ENCODE peak calls at places on chromosomes 1 and 21, in eight cellular contexts. O is glutamatergic neuron; H is effector memory CD8-positive, alpha-beta T cell; I is GM13976; R is left ventricle myocardium superior; J is AML-193; V is AG09309; K is skeletal muscle cell. X is an unnamed sample.

GRCh38 chr21:39852021-39852721 is 15.1 kb upstream of the PCP4 start:
- DNase-seq in O (no peak), H (no peak), I (no peak), R (no peak), J (no peak), V (no peak), K (no peak), X (no peak)

GRCh38 chr1:234330843-234331215 is 42.4 kb upstream of the COA6 start:
- DNase-seq in O (no peak), H (no peak), I (no peak), R (no peak), J (no peak), V (no peak), K (peak), X (no peak)

GRCh38 chr1:226082959-226083302 is 20.4 kb downstream of the H3-3A start:
- DNase-seq in O (peak), H (no peak), I (no peak), R (peak), J (peak), V (no peak), K (no peak), X (no peak)

GRCh38 chr1:226952121-226952441 is 12.0 kb downstream of the COQ8A start:
- DNase-seq in O (no peak), H (no peak), I (no peak), R (no peak), J (no peak), V (no peak), K (no peak), X (no peak)

GRCh38 chr1:172533511-172534116 is 664 bp downstream of the SUCO start:
- DNase-seq in O (peak), H (peak), I (no peak), R (no peak), J (peak), V (peak), K (no peak), X (no peak)

GRCh38 chr1:44507490-44508396 is 102.7 kb downstream of the RNF220 start:
- DNase-seq in O (no peak), H (no peak), I (no peak), R (no peak), J (no peak), V (no peak), K (no peak), X (no peak)

GRCh38 chr1:113252166-113252565 is 138.1 kb upstream of the MAGI3 start:
- DNase-seq in O (no peak), H (no peak), I (no peak), R (no peak), J (no peak), V (no peak), K (no peak), X (no peak)

GRCh38 chr1:199226163-199226562 is 587.3 kb downstream of the PTPRC start:
- DNase-seq in O (no peak), H (no peak), I (peak), R (no peak), J (no peak), V (no peak), K (peak), X (peak)

GRCh38 chr1:51690285-51690961 is 73.5 kb downstream of the OSBPL9 start:
- DNase-seq in O (no peak), H (no peak), I (no peak), R (no peak), J (no peak), V (peak), K (peak), X (no peak)

GRCh38 chr1:94270801-94271203 is 33.4 kb upstream of the ARHGAP29 start:
- DNase-seq in O (no peak), H (no peak), I (no peak), R (no peak), J (no peak), V (no peak), K (peak), X (no peak)

GRCh38 chr1:241654019-241654418 is 1.9 kb downstream of the WDR64 start:
- DNase-seq in O (no peak), H (no peak), I (no peak), R (no peak), J (no peak), V (no peak), K (no peak), X (no peak)

GRCh38 chr1:2112280-2112701 is 62.1 kb downstream of the PRKCZ start:
- DNase-seq in O (no peak), H (no peak), I (peak), R (peak), J (no peak), V (no peak), K (no peak), X (no peak)

GRCh38 chr1:242811092-242811840 is 286.8 kb upstream of the PLD5 start:
- DNase-seq in O (no peak), H (no peak), I (no peak), R (no peak), J (no peak), V (no peak), K (no peak), X (no peak)

GRCh38 chr1:211752951-211753486 is 77.5 kb downstream of the LPGAT1 start:
- DNase-seq in O (no peak), H (no peak), I (no peak), R (no peak), J (no peak), V (no peak), K (no peak), X (no peak)

GRCh38 chr1:7223334-7224080 is 438.3 kb downstream of the CAMTA1 start:
- DNase-seq in O (no peak), H (no peak), I (no peak), R (no peak), J (no peak), V (peak), K (peak), X (peak)

GRCh38 chr1:84510165-84510564 is 3.8 kb upstream of the GNG5 start:
- DNase-seq in O (no peak), H (no peak), I (no peak), R (no peak), J (no peak), V (no peak), K (no peak), X (no peak)

GRCh38 chr1:27397749-27398148 is 5.3 kb downstream of the GPR3 start:
- DNase-seq in O (no peak), H (no peak), I (no peak), R (no peak), J (no peak), V (no peak), K (no peak), X (no peak)

GRCh38 chr1:231690072-231690471 is 63.5 kb downstream of the DISC1 start:
- DNase-seq in O (no peak), H (no peak), I (no peak), R (no peak), J (no peak), V (no peak), K (no peak), X (no peak)

GRCh38 chr1:186059752-186060151 is 315.3 kb downstream of the TPR start:
- DNase-seq in O (no peak), H (no peak), I (no peak), R (no peak), J (no peak), V (no peak), K (no peak), X (no peak)

GRCh38 chr1:29585656-29586055 is 349.3 kb downstream of the PTPRU start:
- DNase-seq in O (no peak), H (no peak), I (no peak), R (no peak), J (no peak), V (no peak), K (no peak), X (no peak)

GRCh38 chr1:204842892-204843291 is 27.8 kb upstream of the NFASC start:
- DNase-seq in O (no peak), H (no peak), I (no peak), R (no peak), J (no peak), V (peak), K (no peak), X (no peak)

GRCh38 chr1:91872560-91873081 is 13.3 kb downstream of the TGFBR3 start:
- DNase-seq in O (no peak), H (no peak), I (no peak), R (no peak), J (no peak), V (no peak), K (no peak), X (no peak)

GRCh38 chr1:156433032-156433431 is 64.0 kb downstream of the RHBG start:
- DNase-seq in O (no peak), H (no peak), I (no peak), R (no peak), J (no peak), V (no peak), K (no peak), X (no peak)

GRCh38 chr1:99645699-99646531 is at the start of gene PALMD:
- DNase-seq in O (peak), H (no peak), I (no peak), R (peak), J (no peak), V (no peak), K (peak), X (peak)

GRCh38 chr1:42335809-42336518 is 929 bp upstream of the FOXJ3 start:
- DNase-seq in O (no peak), H (no peak), I (no peak), R (no peak), J (no peak), V (no peak), K (no peak), X (no peak)

GRCh38 chr1:23216771-23217420 is 406 bp downstream of the HTR1D start:
- DNase-seq in O (peak), H (peak), I (peak), R (peak), J (no peak), V (no peak), K (no peak), X (no peak)

GRCh38 chr1:37997256-37998088 is 7.7 kb upstream of the SF3A3 start:
- DNase-seq in O (no peak), H (no peak), I (no peak), R (no peak), J (no peak), V (no peak), K (no peak), X (no peak)

GRCh38 chr21:46159841-46160562 is 4.6 kb upstream of the FTCD start:
- DNase-seq in O (no peak), H (no peak), I (no peak), R (peak), J (no peak), V (no peak), K (no peak), X (no peak)

GRCh38 chr1:225319951-225320350 is 107.9 kb downstream of the LBR start:
- DNase-seq in O (no peak), H (no peak), I (no peak), R (no peak), J (no peak), V (no peak), K (no peak), X (peak)

GRCh38 chr1:115189814-115190541 is 100.7 kb upstream of the TSPAN2 start:
- DNase-seq in O (no peak), H (no peak), I (no peak), R (no peak), J (no peak), V (peak), K (peak), X (peak)

GRCh38 chr1:112267929-112268328 is 128.1 kb upstream of the CTTNBP2NL start:
- DNase-seq in O (peak), H (no peak), I (no peak), R (peak), J (no peak), V (no peak), K (no peak), X (no peak)

GRCh38 chr1:212473729-212474128 is 41.0 kb downstream of the NENF start:
- DNase-seq in O (no peak), H (no peak), I (no peak), R (no peak), J (no peak), V (no peak), K (no peak), X (no peak)

GRCh38 chr1:6026095-6026809 is 19.4 kb upstream of the KCNAB2 start:
- DNase-seq in O (peak), H (peak), I (peak), R (peak), J (peak), V (no peak), K (no peak), X (no peak)

GRCh38 chr1:51559501-51559900 is 40.4 kb upstream of the EPS15 start:
- DNase-seq in O (no peak), H (no peak), I (no peak), R (no peak), J (no peak), V (no peak), K (no peak), X (no peak)

GRCh38 chr1:25619101-25619890 is 2.7 kb downstream of the MAN1C1 start:
- DNase-seq in O (peak), H (no peak), I (no peak), R (peak), J (no peak), V (no peak), K (no peak), X (no peak)

GRCh38 chr1:12397426-12398134 is 167.8 kb downstream of the VPS13D start:
- DNase-seq in O (no peak), H (no peak), I (no peak), R (no peak), J (no peak), V (no peak), K (no peak), X (no peak)

GRCh38 chr1:23553896-23554480 is 5.3 kb downstream of the ID3 start:
- DNase-seq in O (no peak), H (no peak), I (no peak), R (no peak), J (no peak), V (no peak), K (no peak), X (no peak)

X was measured in stromal cell of bone marrow.